ENCODE peak calls at places on chromosome 1, in ten cellular contexts. U is activated T-cell treated with anti-CD3 and anti-CD28 coated beads, Interleukin-2, amount 50 U/mL, for 24 hours; R is NCI-H526 treated with DMSO at 0.1 percent for 48 hours; Y is occipital lobe; P is memory B cell; A is T-helper 1 cell; D is A549; L is dermis microvascular lymphatic vessel endothelial cell; H is endothelial cell; M is Caki2. G is an unnamed sample.

GRCh38 chr1:51290489-51290847 is 39.9 kb downstream of the TTC39A start:
- DNase-seq in U (no peak), R (no peak), Y (no peak), P (no peak), A (no peak), D (no peak), L (no peak), H (no peak), M (no peak), G (no peak)

GRCh38 chr1:183993132-183993531 is 44.4 kb downstream of the COLGALT2 start:
- DNase-seq in U (no peak), R (no peak), Y (no peak), P (no peak), A (no peak), D (no peak), L (no peak), H (no peak), M (no peak), G (no peak)

GRCh38 chr1:20223659-20224058 is 37.3 kb upstream of the PLA2G2C start:
- DNase-seq in U (no peak), R (no peak), Y (no peak), P (no peak), A (no peak), D (no peak), L (no peak), H (no peak), M (no peak), G (no peak)

GRCh38 chr1:156852414-156852874 is 6.5 kb downstream of the INSRR start:
- DNase-seq in U (no peak), R (no peak), Y (no peak), P (no peak), A (no peak), D (peak), L (peak), H (no peak), M (peak), G (no peak)

GRCh38 chr1:81731989-81732388 is 68.7 kb upstream of the ADGRL2 start:
- DNase-seq in U (no peak), R (no peak), Y (no peak), P (no peak), A (no peak), D (peak), L (peak), H (no peak), M (peak), G (no peak)

GRCh38 chr1:88079036-88079435 is 605.0 kb upstream of the PKN2 start:
- DNase-seq in U (no peak), R (no peak), Y (no peak), P (no peak), A (no peak), D (no peak), L (no peak), H (peak), M (no peak), G (no peak)

GRCh38 chr1:12618661-12619395 is 818 bp upstream of the DHRS3 start:
- DNase-seq in U (peak), R (peak), Y (peak), P (peak), A (peak), D (peak), L (peak), H (peak), M (peak), G (no peak)

GRCh38 chr1:147071142-147071541 is 101.1 kb downstream of the PRKAB2 start:
- DNase-seq in U (no peak), R (no peak), Y (no peak), P (no peak), A (no peak), D (no peak), L (no peak), H (no peak), M (no peak), G (no peak)

GRCh38 chr1:246162560-246162959 is 344.5 kb downstream of the SMYD3 start:
- DNase-seq in U (no peak), R (no peak), Y (no peak), P (no peak), A (no peak), D (no peak), L (no peak), H (no peak), M (no peak), G (no peak)

GRCh38 chr1:200379431-200379755 is 30.4 kb downstream of the ZNF281 start:
- DNase-seq in U (no peak), R (no peak), Y (no peak), P (no peak), A (no peak), D (peak), L (peak), H (no peak), M (peak), G (no peak)

GRCh38 chr1:1302951-1303509 is 4.7 kb downstream of the ACAP3 start:
- DNase-seq in U (no peak), R (no peak), Y (no peak), P (no peak), A (no peak), D (no peak), L (no peak), H (no peak), M (no peak), G (no peak)